ENCODE peak calls at places on chromosomes 4 and X, in four cellular contexts. K, J, C and Z are unnamed samples.

GRCh38 chr4:145956288-145956890 is 17.8 kb upstream of the ZNF827 start:
- DNase-seq in K (no peak), C (peak), J (no peak), Z (no peak)

GRCh38 chr4:125719987-125720386 is 405.2 kb downstream of the FAT4 start:
- DNase-seq in K (no peak), J (no peak), C (no peak), Z (no peak)

GRCh38 chr4:78926825-78927224 is 12.4 kb downstream of the PAQR3 start:
- DNase-seq in C (no peak), J (no peak), K (no peak), Z (no peak)

GRCh38 chrX:110418220-110418856 is 59.7 kb downstream of the RTL9 start:
- DNase-seq in K (no peak), C (peak), J (peak), Z (no peak)

GRCh38 chr4:43379001-43379400 is 486.5 kb downstream of the GRXCR1 start:
- DNase-seq in J (no peak), K (no peak), C (no peak), Z (no peak)

GRCh38 chr4:177301127-177301639 is 8.5 kb upstream of the NEIL3 start:
- DNase-seq in C (no peak), K (no peak), J (no peak), Z (no peak)

GRCh38 chrX:13647709-13648212 is 5.2 kb upstream of the TCEANC start:
- DNase-seq in C (no peak), K (peak), J (peak), Z (peak)

GRCh38 chrX:153853902-153854267 is 23.5 kb upstream of the PDZD4 start:
- DNase-seq in C (no peak), K (no peak), J (no peak), Z (no peak)

GRCh38 chrX:16822723-16823122 is 36.5 kb downstream of the TXLNG start:
- DNase-seq in J (no peak), C (no peak), K (no peak), Z (no peak)

GRCh38 chrX:38183577-38183976 is 37.1 kb downstream of the SRPX start:
- DNase-seq in J (no peak), K (no peak), C (no peak), Z (no peak)

GRCh38 chrX:989959-990510 is 222.4 kb downstream of the CRLF2 start:
- DNase-seq in K (peak), C (no peak), J (peak), Z (peak)

GRCh38 chr4:100938698-100939097 is 408.6 kb downstream of the PPP3CA start:
- DNase-seq in K (no peak), C (no peak), J (no peak), Z (no peak)

GRCh38 chrX:133609151-133609550 is 193.9 kb upstream of the GPC4 start:
- DNase-seq in K (no peak), C (no peak), J (no peak), Z (no peak)

GRCh38 chrX:114800719-114801118 is 216.7 kb downstream of the IL13RA2 start:
- DNase-seq in J (no peak), K (no peak), C (no peak), Z (no peak)

GRCh38 chr4:38161208-38162113 is 201.3 kb downstream of the PTTG2 start:
- DNase-seq in C (no peak), K (no peak), J (no peak), Z (no peak)

GRCh38 chrX:10011261-10011931 is 44.2 kb downstream of the CLDN34 start:
- DNase-seq in K (no peak), C (no peak), J (no peak), Z (no peak)

GRCh38 chr4:38154681-38155588 is 194.7 kb downstream of the PTTG2 start:
- DNase-seq in K (peak), C (no peak), J (peak), Z (no peak)

GRCh38 chrX:151753313-151754041 is 18.9 kb downstream of the CNGA2 start:
- DNase-seq in J (peak), C (peak), K (peak), Z (peak)

GRCh38 chr4:86976801-86977485 is 42.1 kb downstream of the AFF1 start:
- DNase-seq in K (no peak), C (no peak), J (no peak), Z (no peak)

GRCh38 chr4:56940403-56940802 is 32.7 kb downstream of the REST start:
- DNase-seq in K (no peak), J (no peak), C (no peak), Z (no peak)

GRCh38 chr4:100797791-100798190 is 280.0 kb upstream of the EMCN start:
- DNase-seq in K (no peak), C (no peak), J (no peak), Z (no peak)

GRCh38 chr4:81550005-81550896 is 78.5 kb upstream of the RASGEF1B start:
- DNase-seq in J (no peak), C (no peak), K (no peak), Z (no peak)

GRCh38 chr4:94127707-94128328 is 79.8 kb upstream of the SMARCAD1 start:
- DNase-seq in J (no peak), C (peak), K (no peak), Z (no peak)

GRCh38 chr4:81084624-81085023 is 54.1 kb downstream of the BMP3 start:
- DNase-seq in C (no peak), K (no peak), J (no peak), Z (no peak)

GRCh38 chr4:109752545-109752944 is 22.7 kb upstream of the PLA2G12A start:
- DNase-seq in C (no peak), J (no peak), K (no peak), Z (no peak)

GRCh38 chrX:62928906-62929305 is 422.2 kb downstream of the SPIN4 start:
- DNase-seq in J (no peak), K (no peak), C (no peak), Z (no peak)

GRCh38 chrX:6460893-6461490 is 73.9 kb downstream of the VCX3A start:
- DNase-seq in C (no peak), J (no peak), K (no peak), Z (no peak)

GRCh38 chrX:16610121-16610565 is 39.8 kb upstream of the S100G start:
- DNase-seq in K (no peak), C (no peak), J (no peak), Z (no peak)

GRCh38 chr4:13910556-13910955 is 283.0 kb upstream of the BOD1L1 start:
- DNase-seq in C (no peak), J (no peak), K (no peak), Z (no peak)

GRCh38 chr4:997375-998071 is 4.3 kb upstream of the SLC26A1 start:
- DNase-seq in J (no peak), K (no peak), C (peak), Z (no peak)